ENCODE peak calls at places on chromosome 16, in four cellular contexts. One of them, this sample, is unnamed.

GRCh38 chr16:5042574-5043171 is 8.9 kb upstream of the NAGPA start:
- DNase-seq in T-cell: no peak
- DNase-seq in NCI-H2081: peak
- DNase-seq in left kidney: peak
- DNase-seq in this sample: no peak

GRCh38 chr16:12360240-12360639 is 383.7 kb downstream of the SNX29 start:
- DNase-seq in T-cell: no peak
- DNase-seq in NCI-H2081: no peak
- DNase-seq in left kidney: no peak
- DNase-seq in this sample: no peak

GRCh38 chr16:11107781-11108465 is 148.1 kb downstream of the SOCS1 start:
- DNase-seq in T-cell: no peak
- DNase-seq in NCI-H2081: no peak
- DNase-seq in left kidney: no peak
- DNase-seq in this sample: no peak

GRCh38 chr16:70151391-70151790 is 22.2 kb upstream of the CLEC18C start:
- DNase-seq in T-cell: no peak
- DNase-seq in NCI-H2081: no peak
- DNase-seq in left kidney: no peak
- DNase-seq in this sample: no peak

GRCh38 chr16:2170587-2171435 is 15.2 kb downstream of the TRAF7 start:
- DNase-seq in T-cell: no peak
- DNase-seq in NCI-H2081: no peak
- DNase-seq in left kidney: no peak
- DNase-seq in this sample: no peak

GRCh38 chr16:30574678-30575077 is 3.2 kb upstream of the ZNF688 start:
- DNase-seq in T-cell: no peak
- DNase-seq in NCI-H2081: no peak
- DNase-seq in left kidney: no peak
- DNase-seq in this sample: no peak

GRCh38 chr16:920722-921121 is 50.1 kb downstream of the LMF1 start:
- DNase-seq in T-cell: no peak
- DNase-seq in NCI-H2081: no peak
- DNase-seq in left kidney: peak
- DNase-seq in this sample: no peak

GRCh38 chr16:77433146-77433545 is 1.7 kb downstream of the ADAMTS18 start:
- DNase-seq in T-cell: no peak
- DNase-seq in NCI-H2081: no peak
- DNase-seq in left kidney: no peak
- DNase-seq in this sample: no peak

GRCh38 chr16:80969114-80969484 is 37.6 kb downstream of the CMC2 start:
- DNase-seq in T-cell: no peak
- DNase-seq in NCI-H2081: no peak
- DNase-seq in left kidney: no peak
- DNase-seq in this sample: no peak

GRCh38 chr16:88383401-88384221 is 852 bp downstream of the ZNF469 start:
- DNase-seq in T-cell: no peak
- DNase-seq in NCI-H2081: no peak
- DNase-seq in left kidney: peak
- DNase-seq in this sample: no peak

GRCh38 chr16:25210758-25211157 is 6.0 kb upstream of the AQP8 start:
- DNase-seq in T-cell: no peak
- DNase-seq in NCI-H2081: no peak
- DNase-seq in left kidney: no peak
- DNase-seq in this sample: no peak

GRCh38 chr16:84460406-84461028 is 43.9 kb downstream of the MEAK7 start:
- DNase-seq in T-cell: no peak
- DNase-seq in NCI-H2081: no peak
- DNase-seq in left kidney: no peak
- DNase-seq in this sample: peak

GRCh38 chr16:77788196-77789084 is at the start of gene VAT1L:
- DNase-seq in T-cell: no peak
- DNase-seq in NCI-H2081: peak
- DNase-seq in left kidney: peak
- DNase-seq in this sample: no peak

GRCh38 chr16:81702506-81702905 is 76.6 kb upstream of the PLCG2 start:
- DNase-seq in T-cell: no peak
- DNase-seq in NCI-H2081: no peak
- DNase-seq in left kidney: no peak
- DNase-seq in this sample: no peak

GRCh38 chr16:3645504-3646347 is 8.8 kb upstream of the DNASE1 start:
- DNase-seq in T-cell: no peak
- DNase-seq in NCI-H2081: no peak
- DNase-seq in left kidney: peak
- DNase-seq in this sample: no peak